ENCODE peak calls at places on chromosomes 11 and 22, in nine cellular contexts. N is stomach, W is psoas muscle, D is PC-3, Z is cardiac muscle cell, R is tibial artery, U is lower lobe of right lung, P is esophagus squamous epithelium, G is HCT116. I is an unnamed sample.
A peak's percentile ranks its signal among the peaks of the same experiment; 100 is the strongest.

GRCh38 chr11:33723238-33723881 is 12.9 kb downstream of the CD59 start:
- DNase-seq in P (no peak), U (no peak), N (no peak), W (no peak), G (peak; percentile 72), Z (peak; percentile 87), D (peak; percentile 80), R (no peak), I (peak; percentile 99)

GRCh38 chr22:22156716-22157499 is 87.7 kb upstream of the VPREB1 start:
- DNase-seq in P (no peak), W (no peak), Z (peak; percentile 80), G (peak; percentile 74), N (peak; percentile 61), D (peak; percentile 75), R (peak; percentile 38), U (peak; percentile 54), I (peak; percentile 60)

GRCh38 chr11:33703234-33703633 is 2.6 kb upstream of the C11orf91 start:
- DNase-seq in P (no peak), U (no peak), N (no peak), D (no peak), G (no peak), W (no peak), Z (no peak), R (no peak), I (no peak)

GRCh38 chr11:19978668-19979518 is 181.4 kb downstream of the DBX1 start:
- DNase-seq in U (peak; percentile 51), D (peak; percentile 71), P (no peak), W (no peak), N (no peak), Z (peak; percentile 80), G (peak; percentile 65), R (no peak), I (peak; percentile 68)

GRCh38 chr11:1049911-1050580 is 13.5 kb upstream of the MUC6 start:
- DNase-seq in U (no peak), W (peak; percentile 7), Z (no peak), N (no peak), G (no peak), P (no peak), D (no peak), R (no peak), I (no peak)

GRCh38 chr22:50595189-50595588 is 5.4 kb upstream of the MAPK8IP2 start:
- DNase-seq in R (no peak), D (no peak), Z (no peak), N (no peak), W (no peak), P (no peak), G (no peak), U (no peak), I (no peak)

GRCh38 chr11:35893796-35894475 is 49.9 kb upstream of the LDLRAD3 start:
- DNase-seq in D (peak; percentile 95), N (no peak), P (no peak), R (no peak), Z (peak; percentile 34), W (peak; percentile 45), U (no peak), G (no peak), I (no peak)

GRCh38 chr11:111049131-111049530 is 196.4 kb upstream of the POU2AF2 start:
- DNase-seq in D (no peak), Z (no peak), U (no peak), N (no peak), W (no peak), P (no peak), R (no peak), G (no peak), I (peak; percentile 33)

GRCh38 chr11:46352063-46352841 is 5.0 kb downstream of the DGKZ start:
- DNase-seq in W (peak; percentile 73), R (no peak), N (peak; percentile 87), U (no peak), G (no peak), D (peak; percentile 26), P (no peak), Z (peak; percentile 65), I (peak; percentile 30)

GRCh38 chr11:92623055-92623454 is 346.4 kb upstream of the MTNR1B start:
- DNase-seq in P (no peak), Z (no peak), W (no peak), R (no peak), N (no peak), G (no peak), D (no peak), U (no peak), I (no peak)

GRCh38 chr11:104146421-104146820 is 17.5 kb downstream of the PDGFD start:
- DNase-seq in P (no peak), W (no peak), U (no peak), D (no peak), G (no peak), R (no peak), Z (no peak), N (no peak), I (no peak)

GRCh38 chr11:114709960-114710359 is 31.6 kb downstream of the NXPE2 start:
- DNase-seq in R (no peak), G (no peak), W (no peak), D (no peak), Z (no peak), N (no peak), P (no peak), U (no peak), I (no peak)

GRCh38 chr11:19772480-19772879 is 59.8 kb downstream of the NAV2 start:
- DNase-seq in D (no peak), P (no peak), U (no peak), N (no peak), W (no peak), G (no peak), R (no peak), Z (no peak), I (no peak)

GRCh38 chr22:37033605-37034430 is 14.3 kb downstream of the MPST start:
- DNase-seq in N (no peak), R (no peak), P (no peak), W (no peak), D (no peak), U (no peak), G (no peak), Z (no peak), I (no peak)

GRCh38 chr11:16792426-16792825 is 54.0 kb downstream of the C11orf58 start:
- DNase-seq in U (no peak), D (no peak), G (no peak), Z (peak; percentile 61), W (no peak), R (no peak), P (no peak), N (no peak), I (no peak)

GRCh38 chr11:16794047-16794818 is 55.8 kb downstream of the C11orf58 start:
- DNase-seq in G (no peak), N (no peak), Z (no peak), R (no peak), U (no peak), P (no peak), W (no peak), D (no peak), I (no peak)

GRCh38 chr11:16793511-16793910 is 55.1 kb downstream of the C11orf58 start:
- DNase-seq in P (no peak), U (no peak), Z (no peak), R (no peak), D (no peak), W (no peak), N (no peak), G (no peak), I (no peak)

GRCh38 chr11:16793009-16793408 is 54.6 kb downstream of the C11orf58 start:
- DNase-seq in Z (no peak), N (no peak), P (no peak), U (no peak), W (no peak), D (no peak), R (no peak), G (no peak), I (no peak)

GRCh38 chr11:16795146-16795545 is 56.7 kb downstream of the C11orf58 start:
- DNase-seq in D (no peak), Z (no peak), G (no peak), P (no peak), R (peak; percentile 64), U (peak; percentile 56), W (no peak), N (no peak), I (no peak)
- H3K27ac ChIP-seq in D (no peak overlapping the region), Z (no peak overlapping the region), G (no peak overlapping the region), P (no peak overlapping the region), R (no peak overlapping the region), U (peak overlapping the region; percentile 78), W (no peak overlapping the region), N (no peak overlapping the region), I (no peak overlapping the region)

DNA sequence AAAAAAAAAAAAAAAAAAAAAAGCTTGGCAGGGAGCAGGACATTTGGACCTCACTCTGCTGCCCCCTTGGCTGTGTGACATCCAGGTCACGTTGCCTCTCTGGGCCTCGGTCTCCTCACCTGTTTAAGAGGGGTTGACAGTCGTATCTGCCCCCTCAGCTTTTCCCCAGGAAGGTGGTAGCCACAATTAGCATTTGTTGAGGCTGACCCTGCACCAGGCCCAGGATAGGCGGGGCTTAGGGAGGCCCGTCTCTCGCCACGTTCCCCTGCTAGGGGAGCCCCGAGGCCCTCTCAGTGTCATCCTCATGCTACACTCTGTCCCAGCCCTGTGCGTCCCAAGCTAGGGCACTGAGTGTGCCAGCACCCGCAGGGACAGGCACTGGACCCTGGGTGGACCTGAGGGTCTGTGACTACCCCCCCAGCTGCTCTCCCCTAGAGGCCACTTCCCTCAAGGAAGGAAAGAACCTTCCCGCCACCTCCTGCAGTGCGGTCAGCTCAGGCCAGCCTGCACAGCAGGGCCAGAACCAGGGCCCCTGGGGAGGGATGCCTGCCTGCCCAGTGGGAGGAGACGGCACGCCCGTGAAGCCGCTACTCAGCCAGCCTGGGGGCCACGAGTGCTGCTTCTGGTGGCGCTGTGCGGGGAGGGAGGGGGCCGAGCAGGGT is 38.5 kb upstream of the PPARA start:
- DNase-seq in P (no peak), D (no peak), G (no peak), U (no peak), N (no peak), Z (no peak), W (no peak), R (no peak), I (no peak)
- H3K4me1 ChIP-seq in P (peaks cover 75% of the 10 kb centered on the region), D (no peaks in the 10 kb centered on the region), G (peaks cover 63% of the 10 kb centered on the region), U (peaks cover 73% of the 10 kb centered on the region), N (peaks cover 91% of the 10 kb centered on the region), Z (peaks cover 7% of the 10 kb centered on the region), W (peaks cover 82% of the 10 kb centered on the region), R (peaks cover 92% of the 10 kb centered on the region), I (peaks cover 19% of the 10 kb centered on the region)

GRCh38 chr22:42993651-42994275 is 21.2 kb downstream of the PACSIN2 start:
- DNase-seq in P (no peak), N (peak; percentile 25), R (no peak), Z (peak; percentile 74), U (no peak), W (no peak), D (peak; percentile 64), G (no peak), I (peak; percentile 52)
- H3K4me3 ChIP-seq in P (peak overlapping the region; percentile 61), N (peak overlapping the region; percentile 25), R (peak overlapping the region; percentile 55), Z (no peak overlapping the region), U (peak overlapping the region; percentile 34), W (no peak overlapping the region), D (no peak overlapping the region), G (no peak overlapping the region), I (no peak overlapping the region)

DNA sequence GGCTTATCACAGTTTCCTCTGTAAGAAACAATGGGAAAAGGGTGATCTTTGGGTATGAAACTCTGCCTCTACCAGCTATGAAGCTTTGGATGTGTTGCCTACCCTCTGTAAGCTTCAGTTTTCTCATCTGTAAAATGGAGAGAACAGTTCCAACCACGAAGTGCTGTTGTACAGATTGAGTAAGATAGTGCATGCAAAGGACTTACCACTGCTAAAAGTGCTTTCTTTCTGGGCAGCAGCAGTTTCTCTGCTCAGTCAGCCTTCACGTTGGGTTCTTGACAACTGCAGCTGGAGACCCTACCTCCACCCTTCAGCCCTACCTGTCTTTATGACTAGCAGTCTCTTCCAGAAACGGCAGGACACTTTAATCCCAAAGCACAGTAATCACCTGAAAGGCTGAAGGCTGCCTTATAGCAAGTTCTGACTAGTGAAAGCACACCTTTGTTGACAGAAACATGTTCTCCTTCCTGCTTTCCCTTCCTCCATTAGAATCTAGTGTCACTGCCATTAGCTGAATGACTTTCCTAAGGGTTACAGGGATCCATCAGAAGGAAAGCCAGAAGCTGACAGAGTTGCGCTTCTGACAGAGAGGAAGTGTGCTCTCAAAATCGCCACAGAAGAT is 91.4 kb downstream of the RPL27A start:
- DNase-seq in W (no peak), Z (no peak), R (no peak), N (no peak), G (no peak), P (no peak), U (no peak), D (no peak), I (no peak)
- H3K27ac ChIP-seq in W (no peak overlapping the region), Z (no peak overlapping the region), R (peak overlapping the region; percentile 84), N (peak overlapping the region; percentile 33), G (no peak overlapping the region), P (peak overlapping the region; percentile 84), U (peak overlapping the region; percentile 58), D (no peak overlapping the region), I (no peak overlapping the region)

I was measured in SJSA1.